ENCODE peak calls at places on chromosomes 12 and 14, in six cellular contexts. G, D, R, H, U and N are unnamed samples.

GRCh38 chr12:53174881-53175491 is 5.5 kb upstream of the ZNF740 start:
- DNase-seq in G (no peak), D (peak), R (no peak), H (peak), U (peak), N (peak)

GRCh38 chr12:26713885-26714383 is 119.1 kb downstream of the ITPR2 start:
- DNase-seq in G (no peak), D (no peak), R (no peak), H (no peak), U (no peak), N (no peak)

GRCh38 chr14:89378119-89378518 is 38.9 kb downstream of the FOXN3 start:
- DNase-seq in G (no peak), D (no peak), R (no peak), H (peak), U (no peak), N (no peak)

GRCh38 chr12:65098364-65098763 is 22.7 kb downstream of the WIF1 start:
- DNase-seq in G (no peak), D (no peak), R (no peak), H (no peak), U (no peak), N (no peak)

GRCh38 chr14:65502676-65503124 is 90.2 kb downstream of the FUT8 start:
- DNase-seq in G (no peak), D (no peak), R (no peak), H (no peak), U (no peak), N (no peak)

GRCh38 chr12:92431146-92431545 is 271.6 kb upstream of the PLEKHG7 start:
- DNase-seq in G (no peak), D (no peak), R (no peak), H (no peak), U (no peak), N (no peak)

GRCh38 chr14:103518416-103519042 is 4.1 kb downstream of the CKB start:
- DNase-seq in G (no peak), D (no peak), R (peak), H (peak), U (peak), N (peak)

GRCh38 chr14:92651106-92651792 is 97.2 kb downstream of the LGMN start:
- DNase-seq in G (no peak), D (no peak), R (peak), H (no peak), U (no peak), N (peak)

GRCh38 chr12:85279449-85280137 is 427 bp upstream of the ALX1 start:
- DNase-seq in G (no peak), D (no peak), R (no peak), H (no peak), U (peak), N (peak)

GRCh38 chr12:64583395-64584172 is 26.7 kb upstream of the RASSF3 start:
- DNase-seq in G (no peak), D (no peak), R (no peak), H (no peak), U (peak), N (no peak)

GRCh38 chr12:52907092-52907810 is 2.4 kb upstream of the KRT8 start:
- DNase-seq in G (no peak), D (no peak), R (peak), H (peak), U (peak), N (peak)

GRCh38 chr12:87425942-87426554 is 603.2 kb downstream of the C12orf50 start:
- DNase-seq in G (no peak), D (no peak), R (no peak), H (peak), U (no peak), N (no peak)

GRCh38 chr14:21070610-21071224 is 613 bp downstream of the ARHGEF40 start:
- DNase-seq in G (no peak), D (no peak), R (no peak), H (no peak), U (peak), N (peak)

GRCh38 chr12:121992059-121992879 is 29.4 kb upstream of the BCL7A start:
- DNase-seq in G (no peak), D (no peak), R (peak), H (peak), U (peak), N (no peak)

GRCh38 chr12:16272222-16272621 is 5.3 kb downstream of the SLC15A5 start:
- DNase-seq in G (no peak), D (no peak), R (no peak), H (no peak), U (no peak), N (no peak)

GRCh38 chr14:74019743-74020142 is 594 bp downstream of the BBOF1 start:
- DNase-seq in G (no peak), D (no peak), R (no peak), H (peak), U (peak), N (no peak)
- H3K27ac ChIP-seq in G (peak), D (no peak), R (peak), H (peak), U (peak), N (peak)

GRCh38 chr12:46442723-46443122 is 70.2 kb upstream of the SLC38A2 start:
- DNase-seq in G (no peak), D (no peak), R (no peak), H (no peak), U (no peak), N (no peak)
- H3K27ac ChIP-seq in G (no peak), D (no peak), R (no peak), H (peak), U (peak), N (no peak)

DNA sequence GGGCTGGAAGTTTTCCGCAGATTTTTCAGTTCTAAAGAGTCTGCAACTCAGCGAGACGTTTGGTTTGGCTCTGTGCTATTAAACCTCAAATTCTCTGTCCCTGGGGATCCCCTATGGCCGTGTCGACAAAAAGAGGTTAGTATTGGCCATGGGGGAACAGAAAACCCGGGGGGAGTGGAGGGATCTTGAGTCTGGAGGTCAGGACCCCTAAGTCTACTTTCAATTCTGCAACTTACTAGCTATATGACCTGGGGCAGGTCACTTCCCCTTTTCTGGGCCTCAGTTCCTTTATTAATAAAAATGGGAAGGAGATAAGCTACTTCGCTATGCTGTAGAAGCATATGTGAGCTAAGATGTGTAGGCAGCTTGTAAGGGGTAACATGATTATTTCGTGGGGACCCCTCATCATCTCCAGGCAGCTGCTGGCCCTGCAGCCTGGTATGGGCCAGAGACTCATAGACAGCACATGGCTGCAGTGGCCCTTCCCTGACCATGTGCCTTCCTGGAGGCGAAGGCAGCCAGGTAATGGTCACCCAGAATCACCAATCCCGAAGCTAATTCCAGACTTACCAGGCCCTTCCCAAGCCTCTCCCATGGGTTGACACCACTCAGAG is 8.6 kb downstream of the ASB2 start:
- DNase-seq in G (no peak), D (no peak), R (no peak), H (no peak), U (no peak), N (no peak)
- H3K27ac ChIP-seq in G (peak), D (no peak), R (no peak), H (no peak), U (no peak), N (peak)

GRCh38 chr12:59093090-59093489 is 172.8 kb upstream of the LRIG3 start:
- DNase-seq in G (no peak), D (no peak), R (no peak), H (no peak), U (no peak), N (no peak)
- H3K27ac ChIP-seq in G (no peak), D (no peak), R (no peak), H (no peak), U (no peak), N (no peak)

GRCh38 chr14:70654609-70655008 is 12.9 kb downstream of the TTC9 start:
- DNase-seq in G (no peak), D (no peak), R (no peak), H (no peak), U (no peak), N (no peak)

GRCh38 chr14:70658899-70659298 is 17.2 kb downstream of the TTC9 start:
- DNase-seq in G (no peak), D (no peak), R (no peak), H (no peak), U (no peak), N (no peak)

GRCh38 chr14:70652871-70653270 is 11.2 kb downstream of the TTC9 start:
- DNase-seq in G (no peak), D (no peak), R (no peak), H (no peak), U (no peak), N (no peak)

GRCh38 chr14:70653662-70654061 is 11.9 kb downstream of the TTC9 start:
- DNase-seq in G (no peak), D (no peak), R (no peak), H (no peak), U (no peak), N (no peak)

DNA sequence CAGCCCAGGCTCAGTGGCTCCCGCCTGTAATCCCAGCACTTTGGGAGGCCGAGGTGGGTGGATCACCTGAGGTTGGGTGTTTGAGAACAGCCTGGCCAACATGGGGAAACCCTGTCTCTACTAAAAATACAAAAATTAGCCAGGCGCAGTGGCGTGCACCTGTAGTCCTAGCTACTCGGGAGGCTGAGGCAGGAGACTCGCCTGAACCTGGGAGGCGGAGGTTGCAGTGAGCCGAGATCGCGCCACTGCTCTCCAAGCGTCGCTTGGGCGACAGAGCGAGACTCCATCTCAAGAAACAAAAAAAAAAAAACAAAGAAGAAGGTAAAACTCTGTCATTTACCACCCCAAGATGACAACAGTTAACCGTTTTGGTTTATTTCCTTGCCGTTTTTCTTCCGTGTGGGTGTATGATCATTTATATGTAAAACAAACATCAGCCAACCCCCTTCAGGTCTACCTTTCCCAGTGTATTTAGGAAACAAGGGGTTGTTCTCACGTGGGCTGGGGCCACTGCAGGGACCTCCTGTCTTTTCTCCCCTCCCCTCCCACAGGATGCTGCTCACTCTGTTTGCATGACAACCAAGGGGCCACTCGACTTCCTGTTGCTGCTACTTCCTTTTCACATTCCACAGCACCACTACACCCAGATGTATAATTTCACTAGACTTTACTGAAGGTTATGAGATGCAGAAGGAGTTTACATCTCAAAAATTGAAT is 13.6 kb downstream of the TTC9 start:
- DNase-seq in G (no peak), D (peak), R (no peak), H (no peak), U (peak), N (peak)
- H3K27ac ChIP-seq in G (no peak), D (no peak), R (no peak), H (no peak), U (no peak), N (peak)

GRCh38 chr12:75589801-75590200 is 78.4 kb upstream of the KRR1 start:
- DNase-seq in G (no peak), D (no peak), R (no peak), H (no peak), U (no peak), N (no peak)

GRCh38 chr12:75587340-75588106 is 76.1 kb upstream of the KRR1 start:
- DNase-seq in G (no peak), D (no peak), R (no peak), H (no peak), U (no peak), N (no peak)

GRCh38 chr12:75579552-75579951 is 68.1 kb upstream of the KRR1 start:
- DNase-seq in G (no peak), D (no peak), R (no peak), H (no peak), U (no peak), N (no peak)

DNA sequence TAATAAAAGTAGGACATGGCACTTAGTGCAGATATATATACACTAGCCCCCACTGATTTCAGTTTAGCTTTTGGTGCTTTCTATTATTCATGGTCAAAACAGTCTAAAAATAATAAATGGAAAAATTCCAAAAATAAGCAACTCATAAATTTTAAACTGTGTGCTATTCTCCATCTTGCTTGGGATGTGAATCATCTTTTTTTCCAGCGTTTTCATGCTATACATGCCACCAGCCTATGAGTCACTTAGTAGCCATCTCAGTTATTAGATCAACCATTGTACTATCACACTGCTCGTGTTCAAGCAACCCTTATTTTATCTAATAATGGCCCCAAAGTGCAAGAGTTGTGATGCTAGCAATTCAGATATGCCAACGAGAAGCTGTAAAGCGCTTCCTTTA is 73.9 kb upstream of the KRR1 start:
- DNase-seq in G (no peak), D (no peak), R (no peak), H (peak), U (peak), N (no peak)
- H3K27ac ChIP-seq in G (no peak), D (no peak), R (no peak), H (peak), U (peak), N (no peak)

GRCh38 chr12:97277030-97277429 is 185.6 kb upstream of the RMST start:
- DNase-seq in G (no peak), D (no peak), R (no peak), H (no peak), U (no peak), N (no peak)

GRCh38 chr12:97275261-97276197 is 187.1 kb upstream of the RMST start:
- DNase-seq in G (no peak), D (no peak), R (no peak), H (no peak), U (no peak), N (no peak)

GRCh38 chr12:97276621-97277020 is 186.0 kb upstream of the RMST start:
- DNase-seq in G (no peak), D (no peak), R (no peak), H (no peak), U (no peak), N (no peak)

GRCh38 chr12:97272471-97272870 is 190.1 kb upstream of the RMST start:
- DNase-seq in G (no peak), D (no peak), R (no peak), H (no peak), U (no peak), N (no peak)

DNA sequence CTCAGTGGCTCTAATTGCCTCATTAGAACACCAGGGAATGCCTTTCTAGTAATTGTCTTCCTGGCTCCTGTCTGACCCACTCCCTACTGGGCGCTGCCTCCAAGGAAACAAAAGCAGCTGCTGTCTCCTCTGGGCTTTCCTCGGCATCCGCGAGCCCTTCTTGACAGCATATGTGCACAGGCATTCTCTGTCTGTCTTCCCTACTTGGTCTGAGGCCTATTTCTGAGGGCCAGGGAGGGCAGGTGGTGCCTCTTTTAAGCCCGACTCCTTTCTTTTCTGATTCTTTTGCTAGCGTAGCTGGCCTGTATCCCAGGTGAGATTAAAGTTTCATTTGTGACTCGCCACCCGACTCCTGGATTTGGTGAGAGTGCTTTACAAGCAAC is 186.4 kb upstream of the RMST start:
- DNase-seq in G (no peak), D (no peak), R (no peak), H (no peak), U (no peak), N (no peak)
- H3K27ac ChIP-seq in G (no peak), D (no peak), R (no peak), H (no peak), U (no peak), N (no peak)

DNA sequence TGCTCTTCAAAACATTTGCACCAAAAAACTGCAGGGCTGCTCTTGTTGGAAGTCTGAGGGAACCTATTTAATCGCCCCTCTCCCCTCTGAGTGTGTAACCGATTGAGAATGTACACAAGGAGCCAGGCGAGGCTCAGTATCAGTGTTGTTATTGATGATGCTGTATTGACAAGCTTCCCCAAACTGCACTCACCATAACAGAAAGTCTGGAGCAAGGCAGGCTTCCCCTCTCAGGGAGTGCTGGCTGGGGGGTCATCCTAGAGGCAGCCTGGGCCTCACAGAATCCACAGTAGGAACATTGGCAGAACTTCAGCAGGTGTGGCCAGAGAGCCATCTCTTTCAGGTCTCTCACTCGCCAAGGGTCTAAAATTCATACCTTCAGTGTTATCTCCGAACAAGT is 58.1 kb upstream of the TUNAR start:
- DNase-seq in G (no peak), D (no peak), R (no peak), H (no peak), U (no peak), N (no peak)
- H3K27ac ChIP-seq in G (no peak), D (no peak), R (no peak), H (no peak), U (no peak), N (no peak)